ENCODE peak calls at places on chromosomes 4 and X, in nine cellular contexts. M is left lung; V is cardiac muscle cell; W is lower leg skin; H is AG04450; A is CD8-positive, alpha-beta memory T cell; S is mammary epithelial cell; N is tibial artery; B is OCI-LY7. K is an unnamed sample.

GRCh38 chr4:16667464-16667863 is 231.0 kb downstream of the LDB2 start:
- DNase-seq in W (no peak), H (peak; percentile 81), A (no peak), M (no peak), V (peak; percentile 67), N (no peak), B (no peak), S (peak; percentile 1), K (no peak)

GRCh38 chr4:168569066-168569908 is 72.4 kb downstream of the PALLD start:
- DNase-seq in W (no peak), V (peak; percentile 50), A (no peak), M (no peak), N (no peak), B (no peak), S (peak; percentile 91), H (no peak), K (no peak)

GRCh38 chr4:140809671-140810070 is 53.5 kb upstream of the TBC1D9 start:
- DNase-seq in A (no peak), M (no peak), V (no peak), S (no peak), B (no peak), H (no peak), N (no peak), W (no peak), K (no peak)

GRCh38 chr4:138062929-138063328 is 179.2 kb downstream of the SLC7A11 start:
- DNase-seq in B (no peak), W (no peak), A (no peak), N (no peak), H (peak; percentile 46), M (no peak), V (peak; percentile 60), S (peak; percentile 32), K (no peak)

GRCh38 chr4:41709844-41710481 is 38.6 kb downstream of the PHOX2B start:
- DNase-seq in V (peak; percentile 9), N (no peak), A (no peak), W (no peak), B (no peak), M (no peak), S (peak; percentile 92), H (peak; percentile 49), K (no peak)

GRCh38 chrX:27995611-27996010 is 14.4 kb upstream of the DCAF8L1 start:
- DNase-seq in N (no peak), B (no peak), H (no peak), M (no peak), S (no peak), W (no peak), V (no peak), A (no peak), K (no peak)

GRCh38 chr4:183807420-183808101 is 97.5 kb upstream of the STOX2 start:
- DNase-seq in H (no peak), A (no peak), S (no peak), M (no peak), N (no peak), B (no peak), V (no peak), W (no peak), K (no peak)

GRCh38 chr4:168631241-168632151 is 134.6 kb downstream of the PALLD start:
- DNase-seq in B (no peak), W (peak; percentile 91), V (peak; percentile 77), A (no peak), M (peak; percentile 87), S (peak; percentile 80), H (no peak), N (peak; percentile 43), K (no peak)

GRCh38 chrX:133984857-133985163 is 584 bp downstream of the GPC3 start:
- DNase-seq in W (no peak), H (no peak), A (no peak), B (no peak), M (no peak), S (no peak), N (no peak), V (no peak), K (no peak)

GRCh38 chrX:133988010-133988409 is 2.6 kb upstream of the GPC3 start:
- DNase-seq in N (no peak), W (no peak), S (no peak), B (no peak), H (no peak), V (no peak), M (no peak), A (no peak), K (no peak)

GRCh38 chrX:133987188-133987587 is 1.8 kb upstream of the GPC3 start:
- DNase-seq in N (no peak), H (no peak), M (no peak), S (no peak), V (no peak), A (no peak), W (no peak), B (no peak), K (no peak)

GRCh38 chrX:133985164-133986007 is at the start of gene GPC3:
- DNase-seq in H (no peak), A (no peak), W (no peak), N (no peak), M (peak; percentile 70), S (peak; percentile 2), B (no peak), V (peak; percentile 65), K (peak; percentile 8)

DNA sequence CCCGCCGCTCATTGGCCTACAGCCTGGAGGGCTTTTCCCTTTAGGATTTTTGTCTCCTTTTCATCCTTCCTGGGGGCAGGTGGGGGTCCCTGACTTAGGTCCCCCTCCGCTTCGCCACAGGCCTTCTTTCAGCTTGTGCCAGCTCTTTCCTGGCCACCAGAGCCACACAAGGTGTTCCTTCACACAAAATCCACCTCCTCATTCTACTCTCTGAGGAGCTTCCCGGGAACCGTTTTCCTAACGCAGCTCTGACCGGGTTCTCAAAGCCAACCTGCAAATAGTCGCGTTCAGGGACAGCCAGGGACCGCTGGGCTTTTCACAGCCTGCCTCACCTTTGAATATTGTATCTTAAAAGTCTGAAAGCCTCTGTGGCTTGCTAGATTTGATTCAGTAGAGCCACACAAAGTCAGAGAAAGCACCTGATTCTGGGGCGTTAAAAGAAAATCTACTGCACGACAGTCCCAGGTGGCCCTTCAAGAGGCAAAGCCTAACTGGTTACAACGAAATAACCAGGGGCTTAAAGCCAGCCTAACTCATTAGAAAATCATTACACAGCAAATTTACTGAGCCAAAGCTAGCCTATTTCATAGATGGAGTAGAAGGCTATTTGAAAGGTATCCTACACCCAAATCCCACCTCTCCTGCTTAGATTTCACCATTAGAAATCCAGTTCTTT is 752 bp upstream of the GPC3 start:
- DNase-seq in W (no peak), M (no peak), V (no peak), A (no peak), S (no peak), B (no peak), N (no peak), H (no peak), K (no peak)
- H3K4me3 ChIP-seq in W (no peak overlapping the region), M (peak overlapping the region; percentile 23), V (peak overlapping the region; percentile 45), A (no peak overlapping the region), S (peak overlapping the region; percentile 36), B (no peak overlapping the region), N (peak overlapping the region; percentile 31), H (no peak overlapping the region), K (peak overlapping the region; percentile 32)

GRCh38 chr4:92234393-92235176 is 69.2 kb upstream of the GRID2 start:
- DNase-seq in S (peak; percentile 94), H (peak; percentile 97), N (no peak), M (no peak), W (no peak), B (no peak), A (no peak), V (peak; percentile 99), K (no peak)
- H3K4me3 ChIP-seq in S (no peak overlapping the region), H (no peak overlapping the region), N (no peak overlapping the region), M (no peak overlapping the region), W (no peak overlapping the region), B (no peak overlapping the region), A (no peak overlapping the region), V (no peak overlapping the region), K (no peak overlapping the region)

GRCh38 chr4:87112063-87112462 is 108.4 kb downstream of the KLHL8 start:
- DNase-seq in N (no peak), S (no peak), B (no peak), W (no peak), H (no peak), A (no peak), V (peak; percentile 22), M (no peak), K (no peak)

GRCh38 chr4:87105101-87105852 is 115.1 kb downstream of the KLHL8 start:
- DNase-seq in M (no peak), A (no peak), B (no peak), N (no peak), H (no peak), S (no peak), V (no peak), W (no peak), K (no peak)

GRCh38 chr4:87109945-87110344 is 110.5 kb downstream of the KLHL8 start:
- DNase-seq in B (no peak), W (no peak), A (no peak), H (no peak), M (no peak), V (no peak), S (no peak), N (no peak), K (no peak)

GRCh38 chr4:87109121-87109520 is 111.3 kb downstream of the KLHL8 start:
- DNase-seq in B (no peak), H (no peak), N (no peak), W (no peak), A (no peak), S (no peak), V (no peak), M (no peak), K (no peak)

DNA sequence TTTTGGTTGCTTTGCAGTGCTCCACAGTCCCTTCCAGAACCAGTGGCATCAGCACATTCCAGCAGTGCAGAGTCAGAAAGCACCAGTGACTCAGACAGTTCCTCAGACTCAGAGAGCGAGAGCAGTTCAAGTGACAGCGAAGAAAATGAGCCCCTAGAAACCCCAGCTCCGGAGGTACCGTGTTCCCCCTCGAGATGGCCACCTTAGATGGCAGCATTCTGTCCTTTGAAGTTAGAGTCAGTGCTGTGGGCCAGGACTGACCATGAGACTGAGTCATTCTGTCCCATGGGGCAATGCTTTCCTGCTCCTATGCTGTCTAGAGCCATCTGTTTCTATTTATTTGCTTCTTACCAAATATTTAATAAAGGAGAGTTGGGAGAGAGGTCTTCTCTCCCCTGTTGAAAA is 112.3 kb downstream of the KLHL8 start:
- DNase-seq in A (no peak), B (no peak), V (peak; percentile 74), H (no peak), S (peak; percentile 59), M (no peak), W (no peak), N (peak; percentile 36), K (no peak)
- H3K4me3 ChIP-seq in A (no peak overlapping the region), B (no peak overlapping the region), V (no peak overlapping the region), H (peak overlapping the region; percentile 21), S (no peak overlapping the region), M (no peak overlapping the region), W (no peak overlapping the region), N (no peak overlapping the region), K (no peak overlapping the region)

GRCh38 chrX:43876680-43877079 is 5.6 kb downstream of the MAOB start:
- DNase-seq in N (no peak), A (no peak), H (no peak), W (no peak), V (no peak), S (no peak), B (no peak), M (no peak), K (no peak)

GRCh38 chrX:43878902-43879526 is 3.2 kb downstream of the MAOB start:
- DNase-seq in W (no peak), A (no peak), M (no peak), S (no peak), V (peak; percentile 36), B (no peak), N (no peak), H (no peak), K (no peak)

GRCh38 chrX:43881410-43882293 is 598 bp downstream of the MAOB start:
- DNase-seq in B (no peak), V (no peak), W (no peak), S (no peak), H (no peak), M (no peak), A (no peak), N (peak; percentile 37), K (no peak)

GRCh38 chrX:43882294-43882681 is at the start of gene MAOB:
- DNase-seq in V (no peak), B (no peak), A (no peak), S (peak; percentile 11), N (no peak), M (peak; percentile 67), W (no peak), H (no peak), K (no peak)

GRCh38 chrX:43880439-43880838 is 1.8 kb downstream of the MAOB start:
- DNase-seq in A (no peak), V (no peak), B (no peak), S (peak; percentile 75), H (no peak), W (no peak), M (no peak), N (no peak), K (no peak)
- H3K4me3 ChIP-seq in A (no peak overlapping the region), V (no peak overlapping the region), B (no peak overlapping the region), S (no peak overlapping the region), H (no peak overlapping the region), W (no peak overlapping the region), M (no peak overlapping the region), N (peak overlapping the region; percentile 57), K (no peak overlapping the region)